ENCODE peak calls at places on chromosomes 2 and 18, in four cellular contexts. Z is fibroblast of lung, B is lower lobe of right lung, X is heart right ventricle. S is an unnamed sample. For H3K9me3 and H3K36me3, the result is how much of the 10 kb centered on the place peaks cover.

GRCh38 chr2:100755441-100755840 is 64.5 kb upstream of the NPAS2 start:
- DNase-seq in B (no peak), X (no peak), Z (no peak), S (no peak)

GRCh38 chr2:139778732-139779131 is 998.5 kb upstream of the NXPH2 start:
- DNase-seq in Z (no peak), B (no peak), X (no peak), S (no peak)

GRCh38 chr2:197148401-197148800 is 162.2 kb downstream of the ANKRD44 start:
- DNase-seq in B (no peak), Z (no peak), X (no peak), S (no peak)

GRCh38 chr2:28754321-28754720 is 2.7 kb downstream of the PPP1CB start:
- DNase-seq in B (no peak), Z (peak), X (no peak), S (no peak)

GRCh38 chr2:10146366-10147005 is 23.9 kb downstream of the RRM2 start:
- DNase-seq in Z (no peak), X (no peak), B (no peak), S (no peak)

GRCh38 chr2:101223814-101224231 is 28.9 kb upstream of the CNOT11 start:
- DNase-seq in Z (no peak), X (no peak), B (no peak), S (no peak)

GRCh38 chr2:44628297-44628696 is 266.6 kb downstream of the CAMKMT start:
- DNase-seq in X (no peak), Z (no peak), B (no peak), S (no peak)

GRCh38 chr18:79634593-79634992 is 45.0 kb upstream of the CTDP1 start:
- DNase-seq in X (no peak), Z (no peak), B (no peak), S (no peak)

GRCh38 chr2:239106314-239106908 is 258.5 kb downstream of the TWIST2 start:
- DNase-seq in X (peak), Z (peak), B (no peak), S (peak)

GRCh38 chr2:3399829-3400228 is 20.3 kb downstream of the TRAPPC12 start:
- DNase-seq in B (no peak), X (peak), Z (no peak), S (peak)

DNA sequence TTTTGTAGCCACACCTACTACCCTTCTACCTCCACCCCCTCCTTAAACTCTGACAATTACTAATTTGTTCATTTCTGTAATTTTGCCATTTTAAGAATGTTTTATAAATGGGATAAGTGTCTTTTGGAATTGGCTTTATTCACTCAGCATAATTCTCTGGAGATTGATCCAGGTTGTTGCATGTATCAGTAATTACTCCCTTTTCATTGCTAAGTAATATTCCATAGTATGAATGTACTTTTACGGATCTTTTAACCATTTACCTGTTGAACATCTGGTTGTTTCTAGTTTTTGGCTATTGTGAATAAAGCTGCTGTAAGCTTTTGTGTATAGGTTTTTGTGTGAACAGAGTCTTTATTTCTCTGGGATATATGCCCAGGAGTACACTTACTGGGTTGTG is 4.1 kb downstream of the GALNT1 start:
- DNase-seq in Z (no peak), B (no peak), X (no peak), S (no peak)
- H3K9me3 ChIP-seq in Z (under half), B (under half), X (under half), S (under half)

GRCh38 chr2:42132966-42133641 is 36.0 kb upstream of the EML4 start:
- DNase-seq in Z (peak), X (peak), B (peak), S (peak)
- H3K4me3 ChIP-seq in Z (peak), X (peak), B (peak), S (peak)

GRCh38 chr2:38836801-38837200 is 38.9 kb downstream of the DHX57 start:
- DNase-seq in Z (no peak), B (no peak), X (no peak), S (no peak)

GRCh38 chr2:38835015-38835601 is 40.6 kb downstream of the DHX57 start:
- DNase-seq in Z (peak), B (no peak), X (no peak), S (no peak)

GRCh38 chr2:38830546-38831159 is 45.1 kb downstream of the DHX57 start:
- DNase-seq in B (no peak), Z (no peak), X (no peak), S (no peak)

DNA sequence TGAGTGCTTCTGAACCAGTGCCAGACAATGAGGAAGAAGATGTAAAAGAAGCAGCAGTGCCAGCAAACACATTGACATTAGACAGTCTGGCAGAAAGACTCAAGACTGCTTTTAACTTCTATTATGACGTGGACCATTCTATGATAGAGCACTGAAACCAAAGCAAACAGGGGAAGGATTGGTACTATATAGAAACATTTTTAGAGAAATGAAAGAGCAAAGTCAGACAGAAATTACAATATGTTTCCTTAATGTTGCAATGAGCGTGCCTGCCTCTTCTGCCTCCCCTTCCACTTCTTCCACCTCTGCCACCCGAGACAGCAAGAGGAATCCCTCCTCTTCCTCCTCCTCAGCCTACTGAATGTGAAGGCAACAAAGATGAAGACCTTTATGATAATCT is 39.7 kb downstream of the DHX57 start:
- DNase-seq in B (no peak), Z (no peak), X (no peak), S (no peak)
- H3K36me3 ChIP-seq in B (half or more), Z (under half), X (under half), S (under half)

GRCh38 chr2:210180494-210180893 is 9.3 kb upstream of the KANSL1L start:
- DNase-seq in Z (no peak), B (no peak), X (no peak), S (no peak)
- H3K9me3 ChIP-seq in Z (under half), B (under half), X (under half), S (under half)

GRCh38 chr2:47536696-47537095 is 133.7 kb downstream of the MSH2 start:
- DNase-seq in Z (no peak), B (no peak), X (no peak), S (no peak)
- H3K4me3 ChIP-seq in Z (no peak), B (no peak), X (no peak), S (no peak)

GRCh38 chr2:211204456-211204855 is 648.1 kb downstream of the CPS1 start:
- DNase-seq in Z (no peak), B (no peak), X (no peak), S (no peak)
- H3K36me3 ChIP-seq in Z (under half), B (under half), X (under half), S (under half)

GRCh38 chr2:233758168-233758567 is 1.9 kb upstream of the UGT1A1 start:
- DNase-seq in Z (no peak), X (no peak), B (no peak), S (no peak)

GRCh38 chr2:233756429-233757081 is 3.5 kb upstream of the UGT1A1 start:
- DNase-seq in Z (no peak), B (no peak), X (no peak), S (no peak)

GRCh38 chr2:233758849-233759248 is 1.2 kb upstream of the UGT1A1 start:
- DNase-seq in Z (no peak), B (no peak), X (no peak), S (no peak)

GRCh38 chr2:233760043-233760442 is at the start of gene UGT1A1:
- DNase-seq in Z (no peak), B (no peak), X (no peak), S (no peak)

GRCh38 chr2:233754872-233755611 is 5.0 kb upstream of the UGT1A1 start:
- DNase-seq in B (no peak), X (no peak), Z (no peak), S (no peak)
- H3K9me3 ChIP-seq in B (under half), X (under half), Z (under half), S (under half)

GRCh38 chr18:23240609-23240930 is 105.3 kb downstream of the CABLES1 start:
- DNase-seq in X (no peak), Z (no peak), B (no peak), S (no peak)

GRCh38 chr18:23238651-23239349 is 103.5 kb downstream of the CABLES1 start:
- DNase-seq in B (no peak), Z (peak), X (no peak), S (no peak)

GRCh38 chr18:23238152-23238531 is 102.9 kb downstream of the CABLES1 start:
- DNase-seq in X (no peak), Z (peak), B (no peak), S (no peak)

GRCh38 chr18:23239350-23239692 is 104.0 kb downstream of the CABLES1 start:
- DNase-seq in Z (no peak), X (no peak), B (no peak), S (no peak)

GRCh38 chr18:23239885-23240608 is 104.8 kb downstream of the CABLES1 start:
- DNase-seq in Z (no peak), B (no peak), X (no peak), S (no peak)
- H3K4me3 ChIP-seq in Z (no peak), B (no peak), X (no peak), S (no peak)